ENCODE peak calls at places on chromosomes 2 and 18, in four cellular contexts. H, N, O and E are unnamed samples.
A peak's percentile ranks its signal among the peaks of the same experiment; 100 is the strongest.

GRCh38 chr18:28003451-28003850 is 173.5 kb downstream of the CDH2 start:
- DNase-seq in H (no peak), N (no peak), O (no peak), E (no peak)

GRCh38 chr2:217361491-217361890 is 501.6 kb upstream of the TNP1 start:
- DNase-seq in H (peak; percentile 74), N (no peak), O (no peak), E (no peak)

GRCh38 chr2:113342650-113343049 is 63.9 kb upstream of the PAX8 start:
- DNase-seq in H (peak; percentile 71), N (no peak), O (no peak), E (no peak)

GRCh38 chr2:47267389-47268086 is 112.4 kb upstream of the STPG4 start:
- DNase-seq in H (no peak), N (no peak), O (no peak), E (no peak)

GRCh38 chr18:32349728-32350395 is 120.8 kb downstream of the GAREM1 start:
- DNase-seq in H (peak; percentile 85), N (peak; percentile 76), O (peak; percentile 91), E (no peak)

GRCh38 chr2:8249769-8250168 is 432.1 kb upstream of the ID2 start:
- DNase-seq in H (no peak), N (no peak), O (no peak), E (no peak)

GRCh38 chr2:37268111-37268510 is 36.7 kb downstream of the NDUFAF7 start:
- DNase-seq in H (no peak), N (no peak), O (no peak), E (no peak)

GRCh38 chr2:69104281-69104680 is 91.3 kb downstream of the ANTXR1 start:
- DNase-seq in H (no peak), N (no peak), O (no peak), E (no peak)

GRCh38 chr2:30629866-30630265 is 177.4 kb downstream of the CAPN13 start:
- DNase-seq in H (no peak), N (no peak), O (no peak), E (no peak)

GRCh38 chr2:133303150-133303549 is 265.1 kb downstream of the NCKAP5 start:
- DNase-seq in H (no peak), N (no peak), O (no peak), E (no peak)

GRCh38 chr2:39573276-39573675 is 92.4 kb upstream of the TMEM178A start:
- DNase-seq in H (no peak), N (no peak), O (no peak), E (no peak)

GRCh38 chr2:222637072-222637471 is 18.8 kb downstream of the FARSB start:
- DNase-seq in H (no peak), N (no peak), O (no peak), E (no peak)
- H3K27ac ChIP-seq in H (no peak overlapping the region), N (no peak overlapping the region), O (no peak overlapping the region), E (no peak overlapping the region)

DNA sequence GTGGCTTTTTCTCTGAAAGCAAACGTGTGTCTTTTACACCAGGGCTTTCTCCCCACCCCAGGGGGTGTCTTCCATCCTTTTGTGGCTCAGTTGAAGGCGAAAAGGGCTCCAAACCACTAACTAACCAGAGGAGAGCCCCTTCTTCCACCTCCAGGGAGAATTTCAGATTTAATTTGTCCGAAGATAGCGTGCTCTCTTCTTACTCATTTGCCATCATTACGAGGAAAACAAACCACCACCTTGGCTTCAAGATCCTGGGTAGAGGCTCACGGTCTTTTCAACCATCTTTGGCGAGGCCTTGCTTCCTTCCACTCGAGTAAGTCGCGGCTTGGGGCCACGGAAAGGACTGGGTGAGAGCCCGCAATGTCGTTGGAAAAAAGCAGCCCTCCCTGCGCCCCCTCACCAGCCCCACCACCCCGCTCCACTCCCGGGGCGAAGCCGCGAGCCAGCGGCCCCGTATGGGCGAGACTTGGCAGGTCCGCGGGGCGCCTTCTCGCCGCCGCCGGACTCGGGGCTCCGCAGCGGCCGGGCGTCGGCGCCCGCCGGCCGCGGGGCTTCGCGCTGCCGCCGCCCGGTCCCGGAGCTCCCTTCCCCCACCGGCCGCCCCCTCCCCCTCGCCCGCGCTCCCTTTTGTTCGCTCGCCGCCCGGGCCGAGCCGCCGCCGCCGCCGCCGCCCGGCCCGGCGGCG is 1.7 kb upstream of the ZNF532 start:
- DNase-seq in H (peak; percentile 73), N (no peak), O (no peak), E (peak; percentile 42)
- H3K27me3 ChIP-seq in H (no peaks in the 10 kb centered on the region), N (no peaks in the 10 kb centered on the region), O (no peaks in the 10 kb centered on the region), E (no peaks in the 10 kb centered on the region)

DNA sequence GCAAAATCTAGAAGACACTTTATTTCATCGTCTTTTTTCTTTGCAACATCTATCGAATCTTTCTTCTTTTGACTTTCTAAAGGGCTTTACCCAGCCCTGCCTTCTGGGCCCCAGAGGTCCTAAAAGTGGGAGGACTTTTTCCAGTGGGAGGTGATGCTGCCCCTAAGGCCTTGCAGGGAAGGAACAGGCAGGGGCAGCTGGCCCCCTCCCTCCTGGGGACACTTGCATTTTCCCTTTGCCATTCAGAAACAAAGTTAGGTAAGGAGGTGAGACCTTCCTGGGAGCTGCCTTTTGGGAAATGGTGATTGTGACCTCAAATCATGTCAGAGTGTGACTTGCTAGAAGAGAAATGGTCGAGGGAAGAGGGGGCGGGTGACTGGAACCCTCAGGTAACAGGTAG is 132.7 kb downstream of the GLI2 start:
- DNase-seq in H (no peak), N (no peak), O (no peak), E (no peak)
- H3K4me3 ChIP-seq in H (peak overlapping the region; percentile 51), N (no peak overlapping the region), O (no peak overlapping the region), E (no peak overlapping the region)

GRCh38 chr2:196985524-196986183 is 59.1 kb upstream of the PGAP1 start:
- DNase-seq in H (no peak), N (no peak), O (no peak), E (no peak)
- H3K27ac ChIP-seq in H (no peak overlapping the region), N (no peak overlapping the region), O (no peak overlapping the region), E (no peak overlapping the region)

DNA sequence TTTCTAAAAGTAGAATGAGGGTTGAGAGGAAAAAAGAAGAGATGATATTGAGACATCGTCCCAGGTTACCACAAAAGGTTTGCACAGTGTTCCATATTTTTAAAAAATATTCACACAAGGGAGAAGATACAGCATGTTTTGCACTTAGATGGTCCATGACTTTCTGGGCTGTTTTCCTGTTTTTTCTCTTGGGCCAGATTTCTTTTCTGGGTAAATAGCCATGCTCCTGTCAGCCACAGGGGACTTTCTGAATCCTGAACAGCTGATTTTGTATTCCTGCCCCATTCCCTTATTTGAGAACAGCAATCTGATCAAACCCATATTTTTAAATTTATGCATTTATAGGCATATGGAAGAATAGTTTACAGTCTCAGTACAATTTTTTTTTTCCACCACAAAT is 185.9 kb upstream of the NRP2 start:
- DNase-seq in H (no peak), N (no peak), O (no peak), E (no peak)
- H3K27me3 ChIP-seq in H (no peaks in the 10 kb centered on the region), N (no peaks in the 10 kb centered on the region), O (no peaks in the 10 kb centered on the region), E (no peaks in the 10 kb centered on the region)